ENCODE peak calls at places on chromosomes 6 and 20, in ten cellular contexts. One of them, this sample, is unnamed.

GRCh38 chr6:52522151-52522626 is 54.7 kb downstream of the TRAM2 start:
- DNase-seq in stimulated activated CD4-positive, alpha-beta T cell treated with anti-CD3 and anti-CD28 coated beads, Interleukin-4, amount 100 ng/mL, for 1 hour: no peak
- DNase-seq in GM12878: no peak
- DNase-seq in H54: peak
- DNase-seq in SW 1271: no peak
- DNase-seq in HT1080: peak
- DNase-seq in activated CD8-positive, alpha-beta memory T cell treated with anti-CD3 and anti-CD28 coated beads for 4 hours: no peak
- DNase-seq in Right ventricle myocardium inferior: no peak
- DNase-seq in T-cell: no peak
- DNase-seq in nephron progenitor cell: no peak
- DNase-seq in this sample: no peak

GRCh38 chr20:44017905-44018683 is 103.4 kb downstream of the TOX2 start:
- DNase-seq in stimulated activated CD4-positive, alpha-beta T cell treated with anti-CD3 and anti-CD28 coated beads, Interleukin-4, amount 100 ng/mL, for 1 hour: no peak
- DNase-seq in GM12878: no peak
- DNase-seq in H54: peak
- DNase-seq in SW 1271: peak
- DNase-seq in HT1080: peak
- DNase-seq in activated CD8-positive, alpha-beta memory T cell treated with anti-CD3 and anti-CD28 coated beads for 4 hours: no peak
- DNase-seq in Right ventricle myocardium inferior: no peak
- DNase-seq in T-cell: no peak
- DNase-seq in nephron progenitor cell: no peak
- DNase-seq in this sample: peak

GRCh38 chr20:35883778-35884540 is 70.3 kb downstream of the SCAND1 start:
- DNase-seq in stimulated activated CD4-positive, alpha-beta T cell treated with anti-CD3 and anti-CD28 coated beads, Interleukin-4, amount 100 ng/mL, for 1 hour: peak
- DNase-seq in GM12878: no peak
- DNase-seq in H54: peak
- DNase-seq in SW 1271: peak
- DNase-seq in HT1080: peak
- DNase-seq in activated CD8-positive, alpha-beta memory T cell treated with anti-CD3 and anti-CD28 coated beads for 4 hours: peak
- DNase-seq in Right ventricle myocardium inferior: peak
- DNase-seq in T-cell: peak
- DNase-seq in nephron progenitor cell: peak
- DNase-seq in this sample: peak

GRCh38 chr20:38961530-38962043 is 557 bp upstream of the DHX35 start:
- DNase-seq in stimulated activated CD4-positive, alpha-beta T cell treated with anti-CD3 and anti-CD28 coated beads, Interleukin-4, amount 100 ng/mL, for 1 hour: peak
- DNase-seq in GM12878: no peak
- DNase-seq in H54: no peak
- DNase-seq in SW 1271: no peak
- DNase-seq in HT1080: peak
- DNase-seq in activated CD8-positive, alpha-beta memory T cell treated with anti-CD3 and anti-CD28 coated beads for 4 hours: no peak
- DNase-seq in Right ventricle myocardium inferior: no peak
- DNase-seq in T-cell: peak
- DNase-seq in nephron progenitor cell: no peak
- DNase-seq in this sample: no peak

GRCh38 chr6:116665464-116665863 is 3.1 kb downstream of the ZUP1 start:
- DNase-seq in stimulated activated CD4-positive, alpha-beta T cell treated with anti-CD3 and anti-CD28 coated beads, Interleukin-4, amount 100 ng/mL, for 1 hour: no peak
- DNase-seq in GM12878: no peak
- DNase-seq in H54: no peak
- DNase-seq in SW 1271: no peak
- DNase-seq in HT1080: no peak
- DNase-seq in activated CD8-positive, alpha-beta memory T cell treated with anti-CD3 and anti-CD28 coated beads for 4 hours: no peak
- DNase-seq in Right ventricle myocardium inferior: no peak
- DNase-seq in T-cell: no peak
- DNase-seq in nephron progenitor cell: no peak
- DNase-seq in this sample: no peak

GRCh38 chr6:40477246-40478126 is 109.7 kb downstream of the LRFN2 start:
- DNase-seq in stimulated activated CD4-positive, alpha-beta T cell treated with anti-CD3 and anti-CD28 coated beads, Interleukin-4, amount 100 ng/mL, for 1 hour: no peak
- DNase-seq in GM12878: no peak
- DNase-seq in H54: no peak
- DNase-seq in SW 1271: no peak
- DNase-seq in HT1080: peak
- DNase-seq in activated CD8-positive, alpha-beta memory T cell treated with anti-CD3 and anti-CD28 coated beads for 4 hours: peak
- DNase-seq in Right ventricle myocardium inferior: no peak
- DNase-seq in T-cell: peak
- DNase-seq in nephron progenitor cell: no peak
- DNase-seq in this sample: no peak

GRCh38 chr6:87139236-87139635 is 16.1 kb upstream of the ZNF292 start:
- DNase-seq in stimulated activated CD4-positive, alpha-beta T cell treated with anti-CD3 and anti-CD28 coated beads, Interleukin-4, amount 100 ng/mL, for 1 hour: no peak
- DNase-seq in GM12878: no peak
- DNase-seq in H54: no peak
- DNase-seq in SW 1271: no peak
- DNase-seq in HT1080: peak
- DNase-seq in activated CD8-positive, alpha-beta memory T cell treated with anti-CD3 and anti-CD28 coated beads for 4 hours: peak
- DNase-seq in Right ventricle myocardium inferior: no peak
- DNase-seq in T-cell: no peak
- DNase-seq in nephron progenitor cell: no peak
- DNase-seq in this sample: peak

GRCh38 chr6:44219053-44219814 is 2.5 kb downstream of the MYMX start:
- DNase-seq in stimulated activated CD4-positive, alpha-beta T cell treated with anti-CD3 and anti-CD28 coated beads, Interleukin-4, amount 100 ng/mL, for 1 hour: peak
- DNase-seq in GM12878: no peak
- DNase-seq in H54: peak
- DNase-seq in SW 1271: peak
- DNase-seq in HT1080: no peak
- DNase-seq in activated CD8-positive, alpha-beta memory T cell treated with anti-CD3 and anti-CD28 coated beads for 4 hours: no peak
- DNase-seq in Right ventricle myocardium inferior: peak
- DNase-seq in T-cell: no peak
- DNase-seq in nephron progenitor cell: peak
- DNase-seq in this sample: no peak

GRCh38 chr6:40789143-40789764 is 202.1 kb upstream of the LRFN2 start:
- DNase-seq in stimulated activated CD4-positive, alpha-beta T cell treated with anti-CD3 and anti-CD28 coated beads, Interleukin-4, amount 100 ng/mL, for 1 hour: peak
- DNase-seq in GM12878: no peak
- DNase-seq in H54: no peak
- DNase-seq in SW 1271: no peak
- DNase-seq in HT1080: no peak
- DNase-seq in activated CD8-positive, alpha-beta memory T cell treated with anti-CD3 and anti-CD28 coated beads for 4 hours: no peak
- DNase-seq in Right ventricle myocardium inferior: no peak
- DNase-seq in T-cell: peak
- DNase-seq in nephron progenitor cell: peak
- DNase-seq in this sample: no peak

GRCh38 chr6:42569102-42570028 is 5.5 kb downstream of the UBR2 start:
- DNase-seq in stimulated activated CD4-positive, alpha-beta T cell treated with anti-CD3 and anti-CD28 coated beads, Interleukin-4, amount 100 ng/mL, for 1 hour: no peak
- DNase-seq in GM12878: no peak
- DNase-seq in H54: no peak
- DNase-seq in SW 1271: peak
- DNase-seq in HT1080: peak
- DNase-seq in activated CD8-positive, alpha-beta memory T cell treated with anti-CD3 and anti-CD28 coated beads for 4 hours: no peak
- DNase-seq in Right ventricle myocardium inferior: no peak
- DNase-seq in T-cell: no peak
- DNase-seq in nephron progenitor cell: no peak
- DNase-seq in this sample: no peak

GRCh38 chr6:33896391-33897192 is 92.8 kb upstream of the MLN start:
- DNase-seq in stimulated activated CD4-positive, alpha-beta T cell treated with anti-CD3 and anti-CD28 coated beads, Interleukin-4, amount 100 ng/mL, for 1 hour: no peak
- DNase-seq in GM12878: no peak
- DNase-seq in H54: no peak
- DNase-seq in SW 1271: no peak
- DNase-seq in HT1080: no peak
- DNase-seq in activated CD8-positive, alpha-beta memory T cell treated with anti-CD3 and anti-CD28 coated beads for 4 hours: no peak
- DNase-seq in Right ventricle myocardium inferior: no peak
- DNase-seq in T-cell: no peak
- DNase-seq in nephron progenitor cell: no peak
- DNase-seq in this sample: no peak

GRCh38 chr6:148818939-148819575 is 72.2 kb downstream of the UST start:
- DNase-seq in stimulated activated CD4-positive, alpha-beta T cell treated with anti-CD3 and anti-CD28 coated beads, Interleukin-4, amount 100 ng/mL, for 1 hour: no peak
- DNase-seq in GM12878: no peak
- DNase-seq in H54: no peak
- DNase-seq in SW 1271: no peak
- DNase-seq in HT1080: no peak
- DNase-seq in activated CD8-positive, alpha-beta memory T cell treated with anti-CD3 and anti-CD28 coated beads for 4 hours: no peak
- DNase-seq in Right ventricle myocardium inferior: no peak
- DNase-seq in T-cell: no peak
- DNase-seq in nephron progenitor cell: no peak
- DNase-seq in this sample: no peak

GRCh38 chr6:155228549-155229166 is 35.2 kb upstream of the CLDN20 start:
- DNase-seq in stimulated activated CD4-positive, alpha-beta T cell treated with anti-CD3 and anti-CD28 coated beads, Interleukin-4, amount 100 ng/mL, for 1 hour: no peak
- DNase-seq in GM12878: no peak
- DNase-seq in H54: no peak
- DNase-seq in SW 1271: no peak
- DNase-seq in HT1080: no peak
- DNase-seq in activated CD8-positive, alpha-beta memory T cell treated with anti-CD3 and anti-CD28 coated beads for 4 hours: no peak
- DNase-seq in Right ventricle myocardium inferior: no peak
- DNase-seq in T-cell: no peak
- DNase-seq in nephron progenitor cell: no peak
- DNase-seq in this sample: no peak

GRCh38 chr20:63321148-63321831 is 28.3 kb downstream of the COL20A1 start:
- DNase-seq in stimulated activated CD4-positive, alpha-beta T cell treated with anti-CD3 and anti-CD28 coated beads, Interleukin-4, amount 100 ng/mL, for 1 hour: no peak
- DNase-seq in GM12878: no peak
- DNase-seq in H54: peak
- DNase-seq in SW 1271: no peak
- DNase-seq in HT1080: no peak
- DNase-seq in activated CD8-positive, alpha-beta memory T cell treated with anti-CD3 and anti-CD28 coated beads for 4 hours: no peak
- DNase-seq in Right ventricle myocardium inferior: peak
- DNase-seq in T-cell: no peak
- DNase-seq in nephron progenitor cell: no peak
- DNase-seq in this sample: no peak

GRCh38 chr6:35312076-35312762 is 14.6 kb downstream of the DEF6 start:
- DNase-seq in stimulated activated CD4-positive, alpha-beta T cell treated with anti-CD3 and anti-CD28 coated beads, Interleukin-4, amount 100 ng/mL, for 1 hour: no peak
- DNase-seq in GM12878: no peak
- DNase-seq in H54: no peak
- DNase-seq in SW 1271: no peak
- DNase-seq in HT1080: no peak
- DNase-seq in activated CD8-positive, alpha-beta memory T cell treated with anti-CD3 and anti-CD28 coated beads for 4 hours: no peak
- DNase-seq in Right ventricle myocardium inferior: no peak
- DNase-seq in T-cell: no peak
- DNase-seq in nephron progenitor cell: no peak
- DNase-seq in this sample: no peak

GRCh38 chr6:83265384-83265783 is 72.2 kb downstream of the RWDD2A start:
- DNase-seq in stimulated activated CD4-positive, alpha-beta T cell treated with anti-CD3 and anti-CD28 coated beads, Interleukin-4, amount 100 ng/mL, for 1 hour: no peak
- DNase-seq in GM12878: no peak
- DNase-seq in H54: no peak
- DNase-seq in SW 1271: no peak
- DNase-seq in HT1080: peak
- DNase-seq in activated CD8-positive, alpha-beta memory T cell treated with anti-CD3 and anti-CD28 coated beads for 4 hours: no peak
- DNase-seq in Right ventricle myocardium inferior: no peak
- DNase-seq in T-cell: no peak
- DNase-seq in nephron progenitor cell: no peak
- DNase-seq in this sample: no peak

GRCh38 chr6:154448448-154449096 is 61.9 kb downstream of the CNKSR3 start:
- DNase-seq in stimulated activated CD4-positive, alpha-beta T cell treated with anti-CD3 and anti-CD28 coated beads, Interleukin-4, amount 100 ng/mL, for 1 hour: no peak
- DNase-seq in GM12878: no peak
- DNase-seq in H54: no peak
- DNase-seq in SW 1271: no peak
- DNase-seq in HT1080: no peak
- DNase-seq in activated CD8-positive, alpha-beta memory T cell treated with anti-CD3 and anti-CD28 coated beads for 4 hours: no peak
- DNase-seq in Right ventricle myocardium inferior: no peak
- DNase-seq in T-cell: no peak
- DNase-seq in nephron progenitor cell: peak
- DNase-seq in this sample: no peak

GRCh38 chr6:105042648-105043047 is 85.7 kb downstream of the LIN28B start:
- DNase-seq in stimulated activated CD4-positive, alpha-beta T cell treated with anti-CD3 and anti-CD28 coated beads, Interleukin-4, amount 100 ng/mL, for 1 hour: no peak
- DNase-seq in GM12878: no peak
- DNase-seq in H54: no peak
- DNase-seq in SW 1271: no peak
- DNase-seq in HT1080: no peak
- DNase-seq in activated CD8-positive, alpha-beta memory T cell treated with anti-CD3 and anti-CD28 coated beads for 4 hours: no peak
- DNase-seq in Right ventricle myocardium inferior: no peak
- DNase-seq in T-cell: no peak
- DNase-seq in nephron progenitor cell: no peak
- DNase-seq in this sample: no peak

GRCh38 chr20:19047951-19048296 is 164.5 kb upstream of the SLC24A3 start:
- DNase-seq in stimulated activated CD4-positive, alpha-beta T cell treated with anti-CD3 and anti-CD28 coated beads, Interleukin-4, amount 100 ng/mL, for 1 hour: no peak
- DNase-seq in GM12878: no peak
- DNase-seq in H54: no peak
- DNase-seq in SW 1271: no peak
- DNase-seq in HT1080: no peak
- DNase-seq in activated CD8-positive, alpha-beta memory T cell treated with anti-CD3 and anti-CD28 coated beads for 4 hours: no peak
- DNase-seq in Right ventricle myocardium inferior: no peak
- DNase-seq in T-cell: no peak
- DNase-seq in nephron progenitor cell: no peak
- DNase-seq in this sample: no peak

GRCh38 chr20:24937579-24937978 is 11.5 kb upstream of the CST7 start:
- DNase-seq in stimulated activated CD4-positive, alpha-beta T cell treated with anti-CD3 and anti-CD28 coated beads, Interleukin-4, amount 100 ng/mL, for 1 hour: no peak
- DNase-seq in GM12878: no peak
- DNase-seq in H54: no peak
- DNase-seq in SW 1271: no peak
- DNase-seq in HT1080: no peak
- DNase-seq in activated CD8-positive, alpha-beta memory T cell treated with anti-CD3 and anti-CD28 coated beads for 4 hours: no peak
- DNase-seq in Right ventricle myocardium inferior: no peak
- DNase-seq in T-cell: no peak
- DNase-seq in nephron progenitor cell: no peak
- DNase-seq in this sample: no peak

GRCh38 chr6:156396791-156397418 is 380.3 kb upstream of the ARID1B start:
- DNase-seq in stimulated activated CD4-positive, alpha-beta T cell treated with anti-CD3 and anti-CD28 coated beads, Interleukin-4, amount 100 ng/mL, for 1 hour: peak
- DNase-seq in GM12878: no peak
- DNase-seq in H54: no peak
- DNase-seq in SW 1271: no peak
- DNase-seq in HT1080: no peak
- DNase-seq in activated CD8-positive, alpha-beta memory T cell treated with anti-CD3 and anti-CD28 coated beads for 4 hours: no peak
- DNase-seq in Right ventricle myocardium inferior: no peak
- DNase-seq in T-cell: peak
- DNase-seq in nephron progenitor cell: peak
- DNase-seq in this sample: no peak

GRCh38 chr20:43323592-43323991 is 133.9 kb upstream of the PTPRT start:
- DNase-seq in stimulated activated CD4-positive, alpha-beta T cell treated with anti-CD3 and anti-CD28 coated beads, Interleukin-4, amount 100 ng/mL, for 1 hour: no peak
- DNase-seq in GM12878: no peak
- DNase-seq in H54: no peak
- DNase-seq in SW 1271: no peak
- DNase-seq in HT1080: no peak
- DNase-seq in activated CD8-positive, alpha-beta memory T cell treated with anti-CD3 and anti-CD28 coated beads for 4 hours: no peak
- DNase-seq in Right ventricle myocardium inferior: no peak
- DNase-seq in T-cell: no peak
- DNase-seq in nephron progenitor cell: no peak
- DNase-seq in this sample: no peak

GRCh38 chr20:48760403-48760889 is 67.4 kb downstream of the PREX1 start:
- DNase-seq in stimulated activated CD4-positive, alpha-beta T cell treated with anti-CD3 and anti-CD28 coated beads, Interleukin-4, amount 100 ng/mL, for 1 hour: peak
- DNase-seq in GM12878: no peak
- DNase-seq in H54: peak
- DNase-seq in SW 1271: no peak
- DNase-seq in HT1080: peak
- DNase-seq in activated CD8-positive, alpha-beta memory T cell treated with anti-CD3 and anti-CD28 coated beads for 4 hours: peak
- DNase-seq in Right ventricle myocardium inferior: no peak
- DNase-seq in T-cell: peak
- DNase-seq in nephron progenitor cell: no peak
- DNase-seq in this sample: no peak

GRCh38 chr20:21682576-21682975 is 22.9 kb upstream of the PAX1 start:
- DNase-seq in stimulated activated CD4-positive, alpha-beta T cell treated with anti-CD3 and anti-CD28 coated beads, Interleukin-4, amount 100 ng/mL, for 1 hour: no peak
- DNase-seq in GM12878: no peak
- DNase-seq in H54: no peak
- DNase-seq in SW 1271: no peak
- DNase-seq in HT1080: no peak
- DNase-seq in activated CD8-positive, alpha-beta memory T cell treated with anti-CD3 and anti-CD28 coated beads for 4 hours: no peak
- DNase-seq in Right ventricle myocardium inferior: no peak
- DNase-seq in T-cell: no peak
- DNase-seq in nephron progenitor cell: no peak
- DNase-seq in this sample: no peak

GRCh38 chr6:7975764-7976146 is 65.2 kb upstream of the TXNDC5 start:
- DNase-seq in stimulated activated CD4-positive, alpha-beta T cell treated with anti-CD3 and anti-CD28 coated beads, Interleukin-4, amount 100 ng/mL, for 1 hour: no peak
- DNase-seq in GM12878: no peak
- DNase-seq in H54: no peak
- DNase-seq in SW 1271: no peak
- DNase-seq in HT1080: no peak
- DNase-seq in activated CD8-positive, alpha-beta memory T cell treated with anti-CD3 and anti-CD28 coated beads for 4 hours: no peak
- DNase-seq in Right ventricle myocardium inferior: no peak
- DNase-seq in T-cell: no peak
- DNase-seq in nephron progenitor cell: no peak
- DNase-seq in this sample: no peak

GRCh38 chr6:17165383-17165782 is 63.5 kb downstream of the STMND1 start:
- DNase-seq in stimulated activated CD4-positive, alpha-beta T cell treated with anti-CD3 and anti-CD28 coated beads, Interleukin-4, amount 100 ng/mL, for 1 hour: no peak
- DNase-seq in GM12878: no peak
- DNase-seq in H54: no peak
- DNase-seq in SW 1271: no peak
- DNase-seq in HT1080: no peak
- DNase-seq in activated CD8-positive, alpha-beta memory T cell treated with anti-CD3 and anti-CD28 coated beads for 4 hours: no peak
- DNase-seq in Right ventricle myocardium inferior: no peak
- DNase-seq in T-cell: no peak
- DNase-seq in nephron progenitor cell: no peak
- DNase-seq in this sample: no peak

GRCh38 chr20:10654630-10655029 is 19.2 kb downstream of the JAG1 start:
- DNase-seq in stimulated activated CD4-positive, alpha-beta T cell treated with anti-CD3 and anti-CD28 coated beads, Interleukin-4, amount 100 ng/mL, for 1 hour: no peak
- DNase-seq in GM12878: peak
- DNase-seq in H54: no peak
- DNase-seq in SW 1271: no peak
- DNase-seq in HT1080: no peak
- DNase-seq in activated CD8-positive, alpha-beta memory T cell treated with anti-CD3 and anti-CD28 coated beads for 4 hours: no peak
- DNase-seq in Right ventricle myocardium inferior: no peak
- DNase-seq in T-cell: no peak
- DNase-seq in nephron progenitor cell: peak
- DNase-seq in this sample: no peak

GRCh38 chr6:53496100-53496499 is 48.8 kb downstream of the GCLC start:
- DNase-seq in stimulated activated CD4-positive, alpha-beta T cell treated with anti-CD3 and anti-CD28 coated beads, Interleukin-4, amount 100 ng/mL, for 1 hour: no peak
- DNase-seq in GM12878: no peak
- DNase-seq in H54: no peak
- DNase-seq in SW 1271: no peak
- DNase-seq in HT1080: no peak
- DNase-seq in activated CD8-positive, alpha-beta memory T cell treated with anti-CD3 and anti-CD28 coated beads for 4 hours: no peak
- DNase-seq in Right ventricle myocardium inferior: no peak
- DNase-seq in T-cell: no peak
- DNase-seq in nephron progenitor cell: no peak
- DNase-seq in this sample: no peak